ENCODE peak calls at places on chromosomes 2 and 18, in six cellular contexts. G, S, U, N, C and Z are unnamed samples.

GRCh38 chr2:199848323-199848722 is 2.7 kb downstream of the FTCDNL1 start:
- DNase-seq in N (no peak), S (no peak), U (no peak), C (no peak), G (no peak), Z (no peak)

GRCh38 chr2:121118951-121119350 is 166.1 kb downstream of the TFCP2L1 start:
- DNase-seq in C (no peak), N (no peak), U (no peak), S (no peak), G (no peak), Z (no peak)

GRCh38 chr18:9335255-9336045 is 877 bp downstream of the TWSG1 start:
- DNase-seq in N (no peak), S (no peak), C (no peak), U (peak), G (no peak), Z (no peak)

GRCh38 chr2:30233142-30233961 is 2.0 kb downstream of the LBH start:
- DNase-seq in C (no peak), N (no peak), S (no peak), U (no peak), G (no peak), Z (no peak)

GRCh38 chr2:18625563-18625962 is 36.2 kb upstream of the NT5C1B start:
- DNase-seq in S (no peak), G (no peak), C (no peak), N (no peak), U (no peak), Z (no peak)

GRCh38 chr2:201974651-201975050 is 59.0 kb upstream of the FZD7 start:
- DNase-seq in N (no peak), G (no peak), C (no peak), S (no peak), U (no peak), Z (no peak)

GRCh38 chr2:157874278-157874825 is 1.8 kb downstream of the ACVR1 start:
- DNase-seq in U (no peak), N (no peak), S (no peak), C (no peak), G (no peak), Z (no peak)

GRCh38 chr2:201116959-201117734 is 1.2 kb downstream of the CFLAR start:
- DNase-seq in U (peak), C (peak), N (no peak), S (peak), G (no peak), Z (peak)

GRCh38 chr18:79789901-79790885 is 7.5 kb upstream of the KCNG2 start:
- DNase-seq in C (peak), S (no peak), N (no peak), G (no peak), U (no peak), Z (no peak)

GRCh38 chr2:86027913-86028762 is 77.5 kb downstream of the POLR1A start:
- DNase-seq in C (peak), N (no peak), S (no peak), U (no peak), G (no peak), Z (no peak)

GRCh38 chr2:159071190-159071915 is 102.9 kb downstream of the TANC1 start:
- DNase-seq in N (no peak), G (no peak), S (no peak), C (no peak), U (no peak), Z (no peak)

GRCh38 chr2:85933753-85934594 is 45.2 kb upstream of the ST3GAL5 start:
- DNase-seq in G (no peak), C (no peak), U (peak), S (no peak), N (no peak), Z (no peak)

GRCh38 chr2:236554629-236555282 is 14.9 kb upstream of the ACKR3 start:
- DNase-seq in U (no peak), G (peak), N (no peak), C (no peak), S (peak), Z (no peak)

GRCh38 chr18:2981212-2981728 is 31.7 kb downstream of the LPIN2 start:
- DNase-seq in N (no peak), U (no peak), S (no peak), G (no peak), C (no peak), Z (peak)

GRCh38 chr2:74094291-74094690 is 53.4 kb downstream of the BOLA3 start:
- DNase-seq in G (no peak), U (no peak), S (no peak), C (no peak), N (no peak), Z (no peak)

GRCh38 chr18:55858661-55859111 is 270.7 kb upstream of the TCF4 start:
- DNase-seq in G (no peak), N (no peak), S (no peak), C (no peak), U (no peak), Z (no peak)

GRCh38 chr2:101704046-101704466 is 6.5 kb downstream of the MAP4K4 start:
- DNase-seq in G (peak), C (peak), U (peak), N (no peak), S (peak), Z (no peak)

GRCh38 chr2:109193807-109194702 is 65.0 kb downstream of the SH3RF3 start:
- DNase-seq in U (no peak), G (no peak), N (no peak), S (no peak), C (no peak), Z (no peak)

GRCh38 chr2:105460048-105460732 is 61.3 kb upstream of the FHL2 start:
- DNase-seq in S (no peak), C (no peak), N (no peak), G (no peak), U (no peak), Z (no peak)

GRCh38 chr2:2229898-2230817 is 100.9 kb downstream of the MYT1L start:
- DNase-seq in N (no peak), G (no peak), U (no peak), C (no peak), S (no peak), Z (no peak)

GRCh38 chr2:73983322-73984202 is 1.1 kb upstream of the TET3 start:
- DNase-seq in N (no peak), G (no peak), C (no peak), S (no peak), U (no peak), Z (no peak)